ENCODE peak calls at places on chromosome 20, in five cellular contexts. Z is GM13976, C is body of pancreas, R is AG09319, W is glutamatergic neuron. G is an unnamed sample.

GRCh38 chr20:20010639-20011500 is 6.3 kb upstream of the NAA20 start:
- DNase-seq in Z (no peak), W (no peak), R (peak), C (no peak), G (no peak)

GRCh38 chr20:23920936-23921335 is 41.4 kb upstream of the CST5 start:
- DNase-seq in W (no peak), Z (no peak), C (no peak), R (no peak), G (no peak)

GRCh38 chr20:15603978-15604377 is 969.3 kb downstream of the KIF16B start:
- DNase-seq in R (no peak), Z (no peak), W (no peak), C (no peak), G (no peak)

GRCh38 chr20:58071991-58072390 is 156.5 kb downstream of the ANKRD60 start:
- DNase-seq in Z (no peak), R (no peak), W (no peak), C (no peak), G (no peak)

GRCh38 chr20:61130156-61130555 is 121.9 kb upstream of the CDH4 start:
- DNase-seq in R (no peak), Z (no peak), C (no peak), W (no peak), G (no peak)

GRCh38 chr20:59776626-59777320 is 156.7 kb downstream of the SYCP2 start:
- DNase-seq in Z (peak), W (no peak), R (no peak), C (no peak), G (no peak)

GRCh38 chr20:56872620-56873458 is 243.7 kb downstream of the TFAP2C start:
- DNase-seq in R (no peak), W (no peak), Z (no peak), C (no peak), G (no peak)

GRCh38 chr20:20710847-20711315 is 1.6 kb downstream of the RALGAPA2 start:
- DNase-seq in C (peak), W (no peak), Z (no peak), R (no peak), G (no peak)

GRCh38 chr20:23454816-23455215 is 2.1 kb upstream of the CST11 start:
- DNase-seq in W (no peak), R (no peak), Z (no peak), C (no peak), G (no peak)

GRCh38 chr20:62728028-62728780 is 19.6 kb downstream of the NTSR1 start:
- DNase-seq in W (no peak), C (no peak), R (no peak), Z (no peak), G (no peak)

GRCh38 chr20:14189794-14190402 is 147.5 kb downstream of the FLRT3 start:
- DNase-seq in Z (no peak), C (no peak), R (peak), W (no peak), G (no peak)

GRCh38 chr20:53349730-53350129 is 243.9 kb downstream of the ZNF217 start:
- DNase-seq in W (no peak), C (no peak), Z (no peak), R (no peak), G (no peak)

GRCh38 chr20:13554076-13554475 is 84.7 kb downstream of the TASP1 start:
- DNase-seq in C (no peak), W (no peak), R (no peak), Z (no peak), G (no peak)

GRCh38 chr20:53611449-53611894 is 17.8 kb upstream of the ZNF217 start:
- DNase-seq in C (no peak), R (peak), Z (no peak), W (no peak), G (no peak)

GRCh38 chr20:53621482-53622246 is 28.0 kb upstream of the ZNF217 start:
- DNase-seq in W (no peak), Z (no peak), C (peak), R (peak), G (no peak)

GRCh38 chr20:6450841-6451240 is 316.6 kb upstream of the BMP2 start:
- DNase-seq in R (no peak), W (no peak), C (no peak), Z (no peak), G (no peak)

GRCh38 chr20:61420056-61420455 is 168.0 kb downstream of the CDH4 start:
- DNase-seq in C (no peak), Z (no peak), W (no peak), R (no peak), G (no peak)

GRCh38 chr20:62875419-62876355 is 14.1 kb upstream of the TCFL5 start:
- DNase-seq in W (peak), Z (no peak), C (peak), R (no peak), G (peak)

GRCh38 chr20:14415492-14415891 is 78.1 kb upstream of the FLRT3 start:
- DNase-seq in W (no peak), C (no peak), Z (no peak), R (no peak), G (no peak)

GRCh38 chr20:56458227-56458821 is 10.1 kb upstream of the RTF2 start:
- DNase-seq in W (no peak), C (no peak), R (no peak), Z (no peak), G (no peak)

GRCh38 chr20:32507998-32508774 is 76.9 kb downstream of the NOL4L start:
- DNase-seq in W (peak), Z (no peak), R (no peak), C (peak), G (no peak)

GRCh38 chr20:57609842-57610167 is 10.4 kb downstream of the ZBP1 start:
- DNase-seq in W (no peak), R (no peak), C (no peak), Z (no peak), G (no peak)

GRCh38 chr20:51910202-51911050 is 108.1 kb upstream of the SALL4 start:
- DNase-seq in R (no peak), W (no peak), Z (no peak), C (no peak), G (no peak)

GRCh38 chr20:62357681-62358080 is 9.4 kb downstream of the LAMA5 start:
- DNase-seq in C (peak), Z (no peak), W (peak), R (no peak), G (no peak)

GRCh38 chr20:60695223-60695622 is 556.8 kb upstream of the CDH4 start:
- DNase-seq in R (peak), Z (no peak), W (no peak), C (no peak), G (no peak)

GRCh38 chr20:46023999-46024398 is 5.0 kb upstream of the SLC12A5 start:
- DNase-seq in R (no peak), Z (no peak), W (no peak), C (no peak), G (no peak)

GRCh38 chr20:53576586-53577318 is 16.9 kb downstream of the ZNF217 start:
- DNase-seq in Z (no peak), C (no peak), R (no peak), W (no peak), G (no peak)

GRCh38 chr20:62122659-62123449 is 579 bp downstream of the LSM14B start:
- DNase-seq in C (peak), W (peak), Z (peak), R (no peak), G (no peak)

GRCh38 chr20:22921595-22922421 is 113.3 kb upstream of the SSTR4 start:
- DNase-seq in C (no peak), Z (no peak), W (no peak), R (peak), G (no peak)

GRCh38 chr20:50019466-50020256 is 36.9 kb downstream of the SNAI1 start:
- DNase-seq in W (no peak), C (peak), Z (no peak), R (no peak), G (no peak)

GRCh38 chr20:19889011-19889953 is 127.9 kb upstream of the NAA20 start:
- DNase-seq in Z (no peak), W (peak), R (no peak), C (peak), G (no peak)

GRCh38 chr20:3842332-3842930 is 4.2 kb upstream of the MAVS start:
- DNase-seq in R (no peak), Z (no peak), W (no peak), C (no peak), G (no peak)

GRCh38 chr20:51763965-51764602 is 4.1 kb downstream of the ATP9A start:
- DNase-seq in W (no peak), Z (no peak), R (no peak), C (no peak), G (no peak)

GRCh38 chr20:10217517-10218410 is 866 bp upstream of the SNAP25 start:
- DNase-seq in R (peak), C (peak), Z (peak), W (peak), G (peak)

GRCh38 chr20:49156481-49156880 is 31.7 kb downstream of the STAU1 start:
- DNase-seq in C (no peak), W (no peak), Z (no peak), R (no peak), G (no peak)

DNA sequence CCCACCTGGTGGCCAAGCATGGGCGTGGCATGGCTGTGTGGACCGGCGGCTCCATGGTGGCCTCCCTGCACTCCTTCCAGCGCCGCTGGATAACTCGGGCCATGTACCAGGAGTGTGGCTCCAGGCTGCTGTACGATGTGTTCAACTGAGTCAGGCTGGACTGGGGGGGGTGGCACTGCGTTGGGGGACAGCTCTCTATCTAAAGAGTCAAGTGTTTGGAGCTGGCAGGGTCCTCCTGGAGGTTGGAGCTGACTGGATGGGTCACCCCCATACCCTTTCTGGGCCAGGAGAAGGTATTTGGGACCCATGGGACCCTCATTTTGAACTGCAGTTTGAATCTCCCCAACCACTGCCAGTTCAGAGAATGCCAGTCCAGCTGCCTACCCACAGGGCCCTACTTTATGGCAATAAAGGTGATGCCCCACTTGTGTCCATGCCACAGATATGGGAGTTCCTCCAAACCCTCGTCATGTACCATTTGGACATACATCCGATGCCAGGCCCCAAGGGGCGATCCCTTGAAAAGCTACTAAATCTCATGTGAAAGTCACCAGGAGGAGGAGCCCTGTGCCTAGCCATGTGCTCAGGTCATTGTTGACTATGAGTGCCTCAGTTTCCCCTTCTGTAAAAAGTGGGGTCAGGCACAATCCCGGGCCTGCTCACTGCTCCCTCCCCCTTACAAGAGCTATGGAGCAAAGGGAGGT is 1.5 kb downstream of the ACTL10 start:
- DNase-seq in C (no peak), Z (peak), W (peak), R (no peak), G (peak)
- TF ChIP-seq CTCF in C (peak), Z (peak), W (no peak), R (peak), G (no peak)

DNA sequence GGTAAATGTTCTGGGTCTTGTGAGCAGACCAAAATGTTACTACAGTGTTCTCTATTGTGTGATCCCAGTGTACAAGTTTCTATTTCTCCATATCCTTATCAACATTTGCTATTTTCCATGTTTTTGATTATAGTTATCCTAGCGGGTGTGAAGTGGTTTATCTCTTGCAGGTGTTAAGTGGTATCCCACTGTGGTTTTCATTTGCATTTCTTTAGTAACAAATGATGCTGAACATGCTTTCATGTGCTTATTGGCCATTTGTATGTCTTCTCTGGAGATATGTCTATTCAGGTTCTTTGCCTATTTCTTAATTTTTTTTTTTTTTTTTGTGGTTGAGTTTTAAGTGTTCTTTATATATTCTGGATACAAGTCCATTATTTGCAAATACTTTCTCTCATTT is 35.5 kb downstream of the NSFL1C start:
- DNase-seq in W (no peak), R (no peak), C (no peak), Z (no peak), G (no peak)
- TF ChIP-seq CTCF in W (no peak), R (no peak), C (no peak), Z (no peak), G (no peak)

DNA sequence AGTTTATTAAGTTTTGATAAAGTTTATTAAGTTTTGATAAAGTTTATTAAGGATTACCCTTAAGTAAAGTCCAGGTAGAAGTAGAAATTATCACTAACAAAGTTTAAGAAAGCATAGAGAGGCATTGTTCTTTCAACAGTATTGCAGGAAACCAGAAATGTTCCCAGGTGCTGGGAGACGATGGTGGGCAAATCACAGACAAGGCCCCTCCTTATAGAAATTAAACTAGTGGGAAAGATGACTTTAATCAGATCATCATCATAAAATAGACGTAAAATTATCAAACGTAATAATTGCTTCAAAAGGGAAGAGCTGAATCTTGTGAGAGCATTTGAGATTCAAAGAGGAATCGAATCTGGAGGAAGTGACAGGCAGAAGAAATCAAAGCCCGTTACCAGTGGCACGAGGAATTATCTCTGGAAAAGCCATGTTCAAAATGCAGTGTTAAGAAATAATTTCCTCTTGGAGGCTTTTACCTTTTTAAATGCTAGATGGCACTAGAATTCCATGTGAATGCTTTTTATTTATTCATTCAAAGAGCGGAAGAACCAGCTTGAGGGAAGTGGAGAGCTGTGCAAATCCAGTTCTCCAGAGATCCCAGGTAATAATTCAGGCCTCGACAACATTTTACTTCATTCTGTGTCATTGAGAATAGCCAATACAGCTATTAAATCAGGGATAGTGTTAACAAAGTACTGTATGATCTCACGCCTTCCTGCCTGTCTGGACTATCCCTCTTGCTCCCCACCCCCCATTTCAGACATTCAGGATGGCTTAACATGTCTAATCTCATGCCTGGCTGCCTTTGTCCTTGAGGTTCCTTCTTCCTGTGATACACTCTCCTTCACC is 1.0 kb upstream of the APMAP start:
- DNase-seq in R (peak), C (no peak), W (no peak), Z (no peak), G (no peak)
- TF ChIP-seq CTCF in R (peak), C (peak), W (no peak), Z (no peak), G (no peak)

DNA sequence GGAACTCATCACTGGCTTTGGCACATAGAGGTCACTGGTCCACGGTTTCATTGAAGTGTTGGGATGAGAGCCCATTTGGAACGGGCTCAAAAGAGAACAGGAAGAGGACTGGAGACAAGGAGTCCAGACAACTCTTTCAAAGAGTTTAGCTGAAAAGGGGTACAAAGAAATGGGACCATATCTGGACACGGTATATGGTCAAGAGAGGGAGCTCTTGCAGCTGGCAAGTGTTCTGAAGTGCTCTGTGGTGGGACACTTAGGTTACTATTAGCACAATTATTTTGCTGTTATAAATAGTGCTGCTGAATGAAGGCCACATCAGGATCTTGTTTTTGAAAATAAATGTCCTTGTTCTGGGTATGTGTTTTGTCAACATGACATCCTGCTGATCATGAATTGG is 4.6 kb downstream of the SGK2 start:
- DNase-seq in R (no peak), Z (no peak), C (no peak), W (no peak), G (no peak)
- TF ChIP-seq CTCF in R (no peak), Z (no peak), C (no peak), W (no peak), G (no peak)

GRCh38 chr20:38173237-38174156 is 8.4 kb upstream of the TGM2 start:
- DNase-seq in R (peak), Z (no peak), C (no peak), W (no peak), G (no peak)
- TF ChIP-seq CTCF in R (no peak), Z (no peak), C (no peak), W (no peak), G (no peak)

GRCh38 chr20:18718129-18718528 is 95.5 kb upstream of the SCP2D1 start:
- DNase-seq in R (no peak), W (no peak), C (no peak), Z (no peak), G (no peak)
- TF ChIP-seq CTCF in R (no peak), W (no peak), C (no peak), Z (no peak), G (no peak)

DNA sequence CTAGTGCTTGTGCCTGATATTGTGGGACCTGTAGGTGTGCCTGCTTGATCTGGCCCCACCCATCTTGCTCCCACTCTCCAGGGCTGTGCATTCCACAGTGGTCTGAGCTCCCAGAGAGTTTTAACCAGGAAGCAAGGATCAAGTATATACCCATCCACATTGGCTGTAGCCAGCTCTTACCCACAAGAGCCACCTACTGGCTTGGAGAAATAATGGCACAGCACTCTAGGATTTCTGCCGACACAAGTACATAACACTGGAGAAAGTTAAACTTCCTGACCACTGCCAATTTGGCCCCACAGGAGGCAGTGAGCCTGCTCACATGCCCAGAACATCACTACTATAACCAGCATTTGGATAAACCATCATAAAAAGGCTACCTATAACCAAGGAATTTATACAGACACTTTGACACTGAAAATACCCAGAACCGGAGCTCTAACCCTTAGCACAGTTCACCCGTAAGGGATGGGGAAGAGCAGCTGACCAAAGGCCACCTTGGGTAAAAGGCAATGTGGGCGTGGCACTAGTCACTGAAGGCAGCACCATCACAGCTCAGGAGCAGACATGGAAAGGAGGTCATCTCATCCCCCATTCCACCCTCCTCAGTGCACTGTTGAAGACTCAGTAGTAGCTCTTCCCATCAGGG is 440.4 kb downstream of the BTBD3 start:
- DNase-seq in Z (no peak), C (no peak), R (no peak), W (no peak), G (no peak)
- TF ChIP-seq CTCF in Z (no peak), C (no peak), R (no peak), W (peak), G (peak)

GRCh38 chr20:7855545-7855944 is 84.7 kb downstream of the HAO1 start:
- DNase-seq in R (no peak), Z (no peak), W (no peak), C (no peak), G (no peak)

GRCh38 chr20:7848351-7848750 is 91.9 kb downstream of the HAO1 start:
- DNase-seq in R (no peak), C (no peak), W (no peak), Z (no peak), G (no peak)

GRCh38 chr20:7851031-7851490 is 89.2 kb downstream of the HAO1 start:
- DNase-seq in W (no peak), C (no peak), R (no peak), Z (no peak), G (no peak)

GRCh38 chr20:7853493-7853892 is 86.8 kb downstream of the HAO1 start:
- DNase-seq in R (no peak), C (no peak), Z (no peak), W (no peak), G (no peak)

DNA sequence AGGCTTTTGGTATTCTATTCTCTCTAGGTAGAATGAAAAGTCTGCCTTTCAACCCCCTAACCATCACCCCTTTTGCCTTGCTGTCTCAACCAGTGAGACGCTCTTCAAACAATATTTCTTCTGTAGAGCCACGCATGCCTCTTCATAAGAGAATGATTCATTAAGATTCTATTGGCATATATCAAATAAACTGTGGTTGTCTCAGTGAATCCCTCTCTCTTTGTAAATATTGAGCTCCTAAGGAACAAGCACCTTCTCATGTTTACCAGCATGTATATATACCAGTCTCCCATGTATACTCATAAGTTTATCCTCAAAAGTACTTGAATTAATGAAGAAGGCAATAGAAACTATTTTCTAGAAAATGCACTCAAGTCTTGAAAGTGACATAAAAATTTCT is 90.6 kb downstream of the HAO1 start:
- DNase-seq in C (no peak), Z (no peak), W (no peak), R (no peak), G (no peak)
- TF ChIP-seq CTCF in C (no peak), Z (no peak), W (no peak), R (no peak), G (no peak)